ENCODE peak calls at places on chromosomes 11 and 22, in six cellular contexts. V is AG04450, F is A549, O is IMR-90, D is colonic mucosa, G is GM23338. X is an unnamed sample.

GRCh38 chr22:39567135-39567946 is 3.2 kb upstream of the CACNA1I start:
- DNase-seq in V (no peak), O (no peak), D (no peak), G (peak; percentile 24), F (no peak), X (no peak)

GRCh38 chr11:2824851-2825250 is 60.7 kb downstream of the CDKN1C start:
- DNase-seq in V (no peak), G (no peak), D (no peak), F (no peak), O (no peak), X (peak; percentile 14)

GRCh38 chr11:117075186-117075585 is 23.0 kb downstream of the SIK3 start:
- DNase-seq in F (no peak), D (no peak), V (no peak), G (no peak), O (no peak), X (peak; percentile 49)

GRCh38 chr11:68179847-68180246 is 33.2 kb downstream of the KMT5B start:
- DNase-seq in D (no peak), V (no peak), F (no peak), G (no peak), O (no peak), X (no peak)

GRCh38 chr11:20364412-20364792 is 888 bp downstream of the HTATIP2 start:
- DNase-seq in O (no peak), G (no peak), D (no peak), F (peak; percentile 41), V (no peak), X (no peak)

GRCh38 chr11:14112721-14113120 is 150.2 kb downstream of the SPON1 start:
- DNase-seq in O (no peak), D (no peak), G (no peak), V (no peak), F (no peak), X (no peak)

GRCh38 chr11:72602250-72602904 is 71.8 kb downstream of the PDE2A start:
- DNase-seq in V (no peak), D (no peak), F (no peak), G (no peak), O (no peak), X (no peak)

GRCh38 chr11:125410091-125410490 is 86.0 kb downstream of the FEZ1 start:
- DNase-seq in G (peak; percentile 79), O (no peak), F (no peak), V (no peak), D (no peak), X (no peak)

GRCh38 chr11:45079943-45080719 is 66.3 kb upstream of the PRDM11 start:
- DNase-seq in F (no peak), V (no peak), O (no peak), D (peak; percentile 33), G (no peak), X (no peak)

GRCh38 chr11:19979519-19979845 is 180.8 kb downstream of the DBX1 start:
- DNase-seq in O (no peak), F (no peak), V (no peak), G (no peak), D (no peak), X (no peak)

GRCh38 chr11:70625921-70626518 is 227.7 kb downstream of the CTTN start:
- DNase-seq in D (no peak), G (no peak), V (no peak), O (no peak), F (no peak), X (no peak)

GRCh38 chr22:27997538-27997937 is 78.5 kb upstream of the PITPNB start:
- DNase-seq in F (no peak), V (no peak), D (no peak), O (peak; percentile 25), G (no peak), X (no peak)

GRCh38 chr11:2750601-2751522 is 51.1 kb upstream of the KCNQ1OT1 start:
- DNase-seq in D (no peak), V (no peak), F (no peak), G (no peak), O (no peak), X (no peak)

GRCh38 chr11:49208006-49208721 is at the start of gene FOLH1:
- DNase-seq in F (peak; percentile 2), G (peak; percentile 74), D (peak; percentile 18), O (no peak), V (no peak), X (no peak)

GRCh38 chr11:65941720-65942310 is 3.5 kb upstream of the TSGA10IP start:
- DNase-seq in D (no peak), O (no peak), G (no peak), F (no peak), V (no peak), X (no peak)

GRCh38 chr11:92750794-92751193 is 218.7 kb upstream of the MTNR1B start:
- DNase-seq in G (no peak), D (no peak), F (no peak), V (no peak), O (no peak), X (no peak)

GRCh38 chr22:33303109-33303508 is 244.9 kb upstream of the SYN3 start:
- DNase-seq in O (no peak), V (no peak), D (no peak), F (no peak), G (no peak), X (no peak)

GRCh38 chr22:46062971-46063631 is 86.1 kb upstream of the WNT7B start:
- DNase-seq in G (no peak), D (no peak), F (no peak), O (no peak), V (no peak), X (no peak)

GRCh38 chr11:76690736-76691135 is 20.2 kb upstream of the LRRC32 start:
- DNase-seq in O (peak; percentile 86), G (no peak), D (no peak), F (no peak), V (peak; percentile 65), X (peak; percentile 79)

DNA sequence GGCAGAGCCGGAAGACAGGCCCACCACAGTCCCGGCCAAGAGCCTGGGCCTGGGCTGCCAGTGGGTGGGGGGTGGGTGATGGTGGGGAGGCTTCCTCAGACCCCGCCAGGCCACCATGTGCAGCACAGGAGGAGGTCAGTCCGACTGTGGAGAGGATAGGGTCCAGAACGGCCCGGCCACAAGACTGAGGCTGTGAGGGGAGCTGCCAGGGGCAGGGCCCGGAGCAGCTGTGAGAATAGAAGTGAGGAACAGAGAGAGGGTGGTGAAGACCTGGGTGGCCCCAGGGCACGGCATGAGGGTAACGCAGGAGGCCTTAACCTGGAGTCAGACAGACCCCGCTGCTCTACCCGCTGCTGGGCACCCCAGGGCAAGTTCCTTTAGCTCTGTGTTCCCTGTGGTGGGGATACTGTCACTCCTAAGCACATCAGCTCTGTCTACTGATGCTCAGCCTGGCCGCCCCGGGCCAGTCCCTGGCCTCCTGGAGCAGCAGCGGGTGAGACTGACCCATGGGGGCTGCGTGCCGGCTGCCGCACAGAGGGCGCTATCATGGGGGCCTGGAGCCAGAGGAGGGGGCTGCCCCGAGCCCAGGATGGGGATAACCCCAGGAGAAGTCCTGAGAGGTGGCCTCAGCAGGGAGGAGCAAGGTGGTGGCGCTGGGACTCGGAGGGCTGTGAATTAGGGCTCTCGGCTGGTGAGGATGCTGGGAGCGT is 1.7 kb downstream of the FERMT3 start:
- DNase-seq in G (no peak), D (no peak), F (no peak), O (no peak), V (no peak), X (no peak)
- H3K4me3 ChIP-seq in G (no peak overlapping the region), D (peak overlapping the region; percentile 49), F (no peak overlapping the region), O (no peak overlapping the region), V (no peak overlapping the region), X (no peak overlapping the region)

GRCh38 chr11:104151404-104152204 is 12.3 kb downstream of the PDGFD start:
- DNase-seq in D (no peak), F (no peak), G (no peak), V (no peak), O (no peak), X (no peak)
- TF ChIP-seq CTCF in D (no peak), F (no peak), G (peak; percentile 63), V (peak; percentile 34), O (peak; percentile 50), X (peak; percentile 23)

GRCh38 chr11:33375236-33375635 is 118.1 kb downstream of the HIPK3 start:
- DNase-seq in O (no peak), D (no peak), G (peak; percentile 28), V (no peak), F (no peak), X (no peak)
- H3K4me3 ChIP-seq in O (peak overlapping the region; percentile 82), D (peak overlapping the region; percentile 13), G (peak overlapping the region; percentile 61), V (peak overlapping the region; percentile 69), F (peak overlapping the region; percentile 68), X (peak overlapping the region; percentile 68)

GRCh38 chr11:123308077-123308476 is 113.0 kb upstream of the CLMP start:
- DNase-seq in F (no peak), D (no peak), O (peak; percentile 64), V (no peak), G (no peak), X (peak; percentile 93)

GRCh38 chr11:123305601-123306000 is 110.6 kb upstream of the CLMP start:
- DNase-seq in V (no peak), O (no peak), D (no peak), F (no peak), G (no peak), X (no peak)

GRCh38 chr11:123304828-123305530 is 109.9 kb upstream of the CLMP start:
- DNase-seq in V (no peak), O (no peak), G (peak; percentile 45), F (no peak), D (no peak), X (no peak)

GRCh38 chr11:123307276-123307675 is 112.2 kb upstream of the CLMP start:
- DNase-seq in G (no peak), V (no peak), D (no peak), F (no peak), O (no peak), X (no peak)

DNA sequence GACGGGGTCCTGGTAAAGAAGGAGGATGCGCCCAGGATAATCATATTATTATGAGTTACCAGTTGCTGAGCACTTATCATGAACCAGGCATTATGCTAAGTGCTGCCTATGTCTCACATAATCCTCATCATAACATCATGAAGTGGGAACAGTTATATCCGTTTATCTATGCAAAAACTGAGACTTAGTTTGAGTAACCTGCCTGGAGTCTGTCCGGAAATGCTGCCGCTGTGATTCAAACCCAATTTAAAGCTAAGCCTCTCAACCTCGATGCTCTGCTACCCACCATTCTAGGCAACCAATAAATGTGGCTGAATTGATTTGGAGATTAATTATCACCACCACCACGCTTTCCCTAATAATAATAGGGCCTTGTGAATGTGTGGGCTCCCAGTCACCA is 111.5 kb upstream of the CLMP start:
- DNase-seq in V (no peak), F (no peak), O (no peak), D (no peak), G (no peak), X (no peak)
- TF ChIP-seq CTCF in V (no peak), F (no peak), O (no peak), D (no peak), G (no peak), X (no peak)